ENCODE peak calls at places on chromosomes 7 and 10, in nine cellular contexts. T is ovary; E is CD8-positive, alpha-beta memory T cell; X is CD8-positive, alpha-beta T cell; J is colonic mucosa; F is lower lobe of right lung; I is GM23248; Q is OCI-LY7; P is dorsolateral prefrontal cortex. K is an unnamed sample.

GRCh38 chr10:5947471-5948207 is 29.7 kb downstream of the IL15RA start:
- DNase-seq in Q (no peak), T (no peak), X (no peak), F (peak), P (no peak), J (no peak), I (no peak), E (no peak), K (no peak)

GRCh38 chr7:44629825-44630580 is 23.6 kb downstream of the OGDH start:
- DNase-seq in F (no peak), E (no peak), I (no peak), P (no peak), T (no peak), X (no peak), Q (peak), J (no peak), K (no peak)

GRCh38 chr7:75866497-75867389 is 12.1 kb upstream of the RHBDD2 start:
- DNase-seq in J (peak), P (peak), F (peak), T (peak), Q (peak), I (peak), E (peak), X (peak), K (peak)

GRCh38 chr10:31343551-31343950 is 24.5 kb downstream of the ZEB1 start:
- DNase-seq in T (no peak), E (no peak), I (no peak), Q (no peak), P (no peak), J (no peak), X (no peak), F (no peak), K (no peak)

GRCh38 chr7:134645935-134646334 is 718 bp upstream of the BPGM start:
- DNase-seq in Q (peak), F (no peak), J (no peak), P (no peak), T (no peak), X (peak), I (peak), E (no peak), K (peak)

GRCh38 chr7:37916673-37917660 is at the start of gene SFRP4:
- DNase-seq in T (peak), P (peak), E (no peak), F (peak), Q (peak), I (peak), X (no peak), J (peak), K (peak)

GRCh38 chr7:95440394-95441038 is 5.7 kb upstream of the PON2 start:
- DNase-seq in P (no peak), Q (no peak), F (no peak), X (no peak), T (no peak), I (no peak), E (no peak), J (no peak), K (no peak)

GRCh38 chr10:132292972-132293415 is 14.8 kb downstream of the STK32C start:
- DNase-seq in E (no peak), T (peak), J (no peak), P (no peak), F (peak), Q (no peak), X (no peak), I (no peak), K (no peak)

GRCh38 chr10:90414926-90415325 is 442.9 kb downstream of the HTR7 start:
- DNase-seq in F (no peak), I (no peak), X (no peak), J (no peak), T (no peak), E (no peak), P (no peak), Q (no peak), K (no peak)

DNA sequence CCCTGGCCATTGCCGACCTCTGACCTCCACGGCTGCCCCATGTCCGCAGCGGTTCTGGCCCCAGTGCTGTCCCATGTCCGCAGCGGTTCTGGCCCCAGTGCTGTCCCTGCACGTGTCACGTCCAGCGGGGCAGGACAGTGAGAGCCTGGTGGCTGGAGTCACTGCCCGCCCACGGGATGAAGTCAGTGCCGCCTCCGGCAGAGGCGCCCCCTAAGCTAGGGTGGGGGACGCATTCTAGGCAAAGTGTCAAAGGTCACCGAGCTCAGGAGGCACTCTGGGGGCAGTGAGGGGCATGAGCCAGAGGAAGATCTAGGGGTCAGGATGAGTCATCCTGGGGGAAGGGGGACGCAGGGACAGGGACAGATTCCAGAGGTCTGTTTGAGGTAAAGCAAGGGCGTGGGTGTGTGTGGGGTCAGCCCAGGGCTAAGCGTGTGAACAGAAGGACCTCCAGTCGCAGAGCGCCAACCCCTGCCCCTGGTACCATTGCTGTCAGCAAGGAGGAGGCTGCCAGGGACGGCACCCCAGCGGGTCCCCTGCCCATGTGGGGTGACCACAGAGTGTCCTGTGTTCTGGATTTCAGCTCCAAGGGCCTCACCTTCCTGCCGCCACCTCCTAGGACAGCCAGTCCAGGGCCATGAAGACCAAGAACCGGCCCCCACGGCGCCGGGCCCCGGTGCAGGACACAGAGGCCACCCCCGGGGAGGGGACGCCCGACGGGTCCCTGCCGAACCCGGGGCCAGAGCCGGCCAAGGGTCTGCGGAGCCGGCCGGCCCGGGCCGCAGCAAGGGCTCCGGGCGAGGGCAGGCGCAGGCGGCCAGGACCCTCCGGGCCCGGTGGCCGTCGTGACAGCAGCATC is 665 bp downstream of the BHLHA15 start:
- DNase-seq in J (no peak), T (peak), F (peak), I (no peak), Q (no peak), X (no peak), E (no peak), P (no peak), K (peak)
- H3K27ac ChIP-seq in J (no peak), T (no peak), F (peak), I (no peak), Q (no peak), X (no peak), E (no peak), P (no peak), K (peak)

GRCh38 chr7:138245682-138246081 is 169.4 kb downstream of the AKR1D1 start:
- DNase-seq in X (no peak), Q (no peak), T (no peak), I (no peak), F (no peak), P (no peak), E (no peak), J (no peak), K (no peak)

GRCh38 chr7:138247081-138247480 is 170.8 kb downstream of the AKR1D1 start:
- DNase-seq in F (no peak), T (no peak), X (no peak), J (no peak), E (no peak), I (no peak), P (no peak), Q (no peak), K (no peak)

GRCh38 chr7:138247568-138248328 is 171.5 kb downstream of the AKR1D1 start:
- DNase-seq in Q (no peak), E (no peak), F (no peak), T (no peak), I (peak), J (no peak), X (no peak), P (no peak), K (no peak)

GRCh38 chr7:138245216-138245615 is 169.0 kb downstream of the AKR1D1 start:
- DNase-seq in P (no peak), I (no peak), X (no peak), Q (no peak), E (no peak), J (no peak), F (no peak), T (no peak), K (no peak)

GRCh38 chr7:138246391-138246790 is 170.1 kb downstream of the AKR1D1 start:
- DNase-seq in Q (no peak), E (no peak), T (no peak), I (no peak), F (no peak), J (no peak), P (no peak), X (no peak), K (no peak)
- H3K27ac ChIP-seq in Q (no peak), E (no peak), T (no peak), I (no peak), F (no peak), J (no peak), P (no peak), X (no peak), K (no peak)

DNA sequence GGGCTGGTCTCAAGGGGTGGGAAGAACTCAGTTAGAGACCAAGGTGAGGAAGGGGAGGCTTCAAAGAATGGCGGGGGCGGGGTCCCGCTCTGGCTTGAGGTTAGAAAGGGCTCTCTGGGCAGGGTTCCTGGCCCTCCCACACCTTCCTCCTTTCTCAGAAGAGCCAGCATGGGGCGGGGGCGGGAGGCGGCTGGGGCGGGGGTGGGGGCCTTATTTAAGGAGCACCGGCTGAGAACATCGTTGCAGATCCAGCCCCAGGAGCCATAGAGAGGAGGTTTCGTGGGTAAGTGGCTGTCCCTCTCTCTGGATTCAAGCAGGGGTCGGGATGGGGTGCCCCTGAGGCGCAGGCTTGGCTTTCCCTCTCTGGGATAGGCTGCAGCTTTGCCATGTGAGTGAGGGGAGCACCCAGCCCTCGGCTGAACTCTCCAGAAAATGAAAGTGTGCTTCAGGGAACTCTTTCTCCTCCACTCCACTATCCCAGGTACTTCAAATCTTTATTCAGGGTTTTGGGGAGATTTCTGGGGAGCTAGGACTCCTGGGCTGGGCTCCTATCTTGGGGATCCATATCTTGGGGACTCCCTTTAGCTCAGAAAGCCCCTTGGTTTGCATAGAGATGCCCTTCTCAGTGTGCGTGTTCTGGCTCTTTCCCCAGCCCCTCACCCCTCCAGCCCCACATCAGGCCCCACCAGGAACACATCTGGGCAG is 3.3 kb upstream of the CUEDC2 start:
- DNase-seq in P (no peak), E (no peak), F (peak), Q (no peak), J (no peak), I (peak), T (no peak), X (no peak), K (no peak)
- H3K27ac ChIP-seq in P (peak), E (peak), F (peak), Q (no peak), J (peak), I (peak), T (no peak), X (peak), K (no peak)

GRCh38 chr10:127524869-127525268 is 24.2 kb upstream of the NPS start:
- DNase-seq in P (no peak), J (no peak), I (peak), E (no peak), Q (no peak), X (no peak), T (no peak), F (no peak), K (no peak)

GRCh38 chr10:127524229-127524628 is 24.9 kb upstream of the NPS start:
- DNase-seq in P (no peak), F (no peak), J (no peak), I (no peak), Q (no peak), T (no peak), E (no peak), X (no peak), K (no peak)

GRCh38 chr10:127525686-127526085 is 23.4 kb upstream of the NPS start:
- DNase-seq in P (no peak), I (no peak), F (no peak), E (no peak), X (no peak), T (no peak), Q (no peak), J (no peak), K (no peak)

GRCh38 chr10:127527320-127527719 is 21.8 kb upstream of the NPS start:
- DNase-seq in E (no peak), T (no peak), X (no peak), J (no peak), I (no peak), Q (no peak), F (no peak), P (no peak), K (no peak)

GRCh38 chr10:127527891-127528290 is 21.2 kb upstream of the NPS start:
- DNase-seq in I (no peak), F (no peak), P (peak), J (no peak), Q (no peak), X (no peak), T (peak), E (no peak), K (no peak)
- H3K27ac ChIP-seq in I (no peak), F (no peak), P (no peak), J (no peak), Q (no peak), X (no peak), T (no peak), E (no peak), K (no peak)

GRCh38 chr7:1850111-1850975 is 180.3 kb downstream of the ELFN1 start:
- DNase-seq in E (no peak), Q (no peak), X (no peak), I (no peak), J (no peak), T (no peak), P (no peak), F (peak), K (no peak)
- H3K27ac ChIP-seq in E (no peak), Q (no peak), X (no peak), I (no peak), J (no peak), T (no peak), P (no peak), F (no peak), K (no peak)

GRCh38 chr7:74399006-74399405 is 54.7 kb upstream of the GTF2IRD1 start:
- DNase-seq in E (no peak), Q (no peak), T (no peak), P (no peak), I (no peak), J (no peak), X (no peak), F (no peak), K (no peak)
- H3K27ac ChIP-seq in E (no peak), Q (no peak), T (no peak), P (no peak), I (no peak), J (no peak), X (no peak), F (no peak), K (no peak)

K was measured in pancreas.